ENCODE peak calls at places on chromosomes 16 and 17, in four cellular contexts. Y, P, R and T are unnamed samples.

GRCh38 chr16:68447721-68448359 is 468 bp downstream of the SMPD3 start:
- DNase-seq in Y (no peak), P (no peak), R (no peak), T (no peak)

GRCh38 chr17:74192950-74193781 is 10.3 kb upstream of the RPL38 start:
- DNase-seq in Y (peak; percentile 88), P (peak; percentile 83), R (no peak), T (peak; percentile 70)

GRCh38 chr17:50240876-50241275 is 33.4 kb upstream of the TMEM92 start:
- DNase-seq in Y (no peak), P (no peak), R (no peak), T (peak; percentile 71)

GRCh38 chr16:28090646-28091377 is 27.3 kb upstream of the GSG1L start:
- DNase-seq in Y (no peak), P (no peak), R (no peak), T (peak; percentile 45)

GRCh38 chr16:82059161-82059982 is 24.3 kb downstream of the HSD17B2 start:
- DNase-seq in Y (no peak), P (no peak), R (no peak), T (no peak)

GRCh38 chr16:56303066-56303705 is 111.9 kb downstream of the GNAO1 start:
- DNase-seq in Y (no peak), P (no peak), R (no peak), T (no peak)

GRCh38 chr17:39744075-39744835 is 6.5 kb downstream of the GRB7 start:
- DNase-seq in Y (no peak), P (no peak), R (peak; percentile 17), T (no peak)

GRCh38 chr16:87437911-87438610 is 45.9 kb downstream of the MAP1LC3B start:
- DNase-seq in Y (no peak), P (no peak), R (peak; percentile 14), T (no peak)

GRCh38 chr16:56658476-56658875 is 717 bp downstream of the MT1F start:
- DNase-seq in Y (no peak), P (no peak), R (no peak), T (no peak)

GRCh38 chr16:81071816-81072215 is 5.2 kb downstream of the C16orf46 start:
- DNase-seq in Y (peak; percentile 18), P (no peak), R (no peak), T (peak; percentile 23)

GRCh38 chr16:84175351-84176081 is 11.3 kb downstream of the TAF1C start:
- DNase-seq in Y (no peak), P (no peak), R (peak; percentile 76), T (peak; percentile 62)

GRCh38 chr17:71757156-71757555 is 363.7 kb upstream of the SOX9 start:
- DNase-seq in Y (no peak), P (no peak), R (no peak), T (peak; percentile 7)

GRCh38 chr16:89572042-89572441 is 3.5 kb upstream of the CPNE7 start:
- DNase-seq in Y (no peak), P (no peak), R (no peak), T (no peak)

GRCh38 chr16:84928679-84929420 is 82.5 kb downstream of the ZDHHC7 start:
- DNase-seq in Y (no peak), P (peak; percentile 89), R (peak; percentile 68), T (peak; percentile 86)

GRCh38 chr16:79093554-79093967 is 507.0 kb downstream of the MAF start:
- DNase-seq in Y (no peak), P (no peak), R (no peak), T (no peak)

GRCh38 chr16:31507929-31508705 is at the start of gene RUSF1:
- DNase-seq in Y (peak; percentile 91), P (peak; percentile 94), R (peak; percentile 94), T (peak; percentile 82)

GRCh38 chr16:20911361-20911760 is 10.8 kb downstream of the LYRM1 start:
- DNase-seq in Y (no peak), P (no peak), R (no peak), T (peak; percentile 87)

GRCh38 chr16:3865241-3865640 is 15.3 kb downstream of the CREBBP start:
- DNase-seq in Y (no peak), P (no peak), R (no peak), T (no peak)

GRCh38 chr16:47779201-47780016 is 318.3 kb downstream of the PHKB start:
- DNase-seq in Y (peak; percentile 11), P (no peak), R (peak; percentile 23), T (peak; percentile 60)

GRCh38 chr17:40550608-40551007 is 14.7 kb downstream of the CCR7 start:
- DNase-seq in Y (peak; percentile 73), P (peak; percentile 79), R (peak; percentile 27), T (peak; percentile 100)

GRCh38 chr17:64736804-64737492 is 74.8 kb upstream of the SMURF2 start:
- DNase-seq in Y (peak; percentile 83), P (no peak), R (peak; percentile 50), T (peak; percentile 69)

GRCh38 chr17:300881-301280 is 51.7 kb downstream of the RPH3AL start:
- DNase-seq in Y (no peak), P (no peak), R (no peak), T (no peak)

GRCh38 chr17:22506231-22506630 is 813.9 kb downstream of the KCNJ18 start:
- DNase-seq in Y (no peak), P (no peak), R (no peak), T (no peak)

GRCh38 chr16:75304521-75305363 is 53.3 kb upstream of the BCAR1 start:
- DNase-seq in Y (peak; percentile 43), P (peak; percentile 74), R (peak; percentile 77), T (peak; percentile 98)

GRCh38 chr17:42774066-42774750 is 959 bp downstream of the VPS25 start:
- DNase-seq in Y (no peak), P (no peak), R (no peak), T (no peak)

GRCh38 chr17:80727409-80727755 is 182.7 kb downstream of the RPTOR start:
- DNase-seq in Y (no peak), P (no peak), R (no peak), T (no peak)

GRCh38 chr17:79005063-79005861 is 4.3 kb downstream of the CANT1 start:
- DNase-seq in Y (no peak), P (peak; percentile 53), R (peak; percentile 91), T (no peak)

GRCh38 chr16:75379911-75380847 is 53.1 kb downstream of the CFDP1 start:
- DNase-seq in Y (no peak), P (no peak), R (no peak), T (no peak)

GRCh38 chr16:82943371-82943770 is 316.6 kb downstream of the CDH13 start:
- DNase-seq in Y (no peak), P (no peak), R (no peak), T (peak; percentile 1)

GRCh38 chr16:15898654-15899053 is 10.3 kb upstream of the CEP20 start:
- DNase-seq in Y (no peak), P (no peak), R (no peak), T (no peak)

GRCh38 chr17:36665417-36665816 is 64.0 kb downstream of the MRM1 start:
- DNase-seq in Y (peak; percentile 60), P (no peak), R (no peak), T (peak; percentile 10)

GRCh38 chr17:14756469-14756868 is 455.6 kb downstream of the HS3ST3B1 start:
- DNase-seq in Y (no peak), P (no peak), R (no peak), T (no peak)

GRCh38 chr17:69575346-69575761 is 160.9 kb downstream of the MAP2K6 start:
- DNase-seq in Y (peak; percentile 27), P (no peak), R (no peak), T (peak; percentile 38)

GRCh38 chr16:3876695-3877094 is 3.8 kb downstream of the CREBBP start:
- DNase-seq in Y (no peak), P (no peak), R (no peak), T (peak; percentile 76)

GRCh38 chr17:58344047-58344790 is 7.8 kb downstream of the SUPT4H1 start:
- DNase-seq in Y (no peak), P (no peak), R (peak; percentile 58), T (no peak)

GRCh38 chr16:57799619-57800212 is 2.6 kb downstream of the KIFC3 start:
- DNase-seq in Y (no peak), P (no peak), R (peak; percentile 24), T (no peak)

GRCh38 chr17:4142107-4142900 is 526 bp downstream of the ZZEF1 start:
- DNase-seq in Y (peak; percentile 14), P (peak; percentile 67), R (peak; percentile 74), T (no peak)

GRCh38 chr16:56603589-56603988 is 4.8 kb upstream of the MT2A start:
- DNase-seq in Y (peak; percentile 78), P (no peak), R (peak; percentile 48), T (peak; percentile 53)

GRCh38 chr16:24482681-24483202 is 56.6 kb upstream of the RBBP6 start:
- DNase-seq in Y (no peak), P (no peak), R (no peak), T (no peak)

GRCh38 chr16:64215730-64216129 is 906.1 kb downstream of the CDH11 start:
- DNase-seq in Y (no peak), P (no peak), R (no peak), T (no peak)
- H3K4me3 ChIP-seq in Y (no peak overlapping the region), P (no peak overlapping the region), R (no peak overlapping the region), T (no peak overlapping the region)

GRCh38 chr17:16917995-16918394 is 53.9 kb downstream of the TNFRSF13B start:
- DNase-seq in Y (no peak), P (peak; percentile 50), R (no peak), T (no peak)

GRCh38 chr17:16922386-16923096 is 49.4 kb downstream of the TNFRSF13B start:
- DNase-seq in Y (peak; percentile 47), P (no peak), R (no peak), T (no peak)

GRCh38 chr17:16920628-16921020 is 51.3 kb downstream of the TNFRSF13B start:
- DNase-seq in Y (no peak), P (peak; percentile 49), R (no peak), T (no peak)

GRCh38 chr17:16918443-16918842 is 53.5 kb downstream of the TNFRSF13B start:
- DNase-seq in Y (no peak), P (no peak), R (no peak), T (no peak)

DNA sequence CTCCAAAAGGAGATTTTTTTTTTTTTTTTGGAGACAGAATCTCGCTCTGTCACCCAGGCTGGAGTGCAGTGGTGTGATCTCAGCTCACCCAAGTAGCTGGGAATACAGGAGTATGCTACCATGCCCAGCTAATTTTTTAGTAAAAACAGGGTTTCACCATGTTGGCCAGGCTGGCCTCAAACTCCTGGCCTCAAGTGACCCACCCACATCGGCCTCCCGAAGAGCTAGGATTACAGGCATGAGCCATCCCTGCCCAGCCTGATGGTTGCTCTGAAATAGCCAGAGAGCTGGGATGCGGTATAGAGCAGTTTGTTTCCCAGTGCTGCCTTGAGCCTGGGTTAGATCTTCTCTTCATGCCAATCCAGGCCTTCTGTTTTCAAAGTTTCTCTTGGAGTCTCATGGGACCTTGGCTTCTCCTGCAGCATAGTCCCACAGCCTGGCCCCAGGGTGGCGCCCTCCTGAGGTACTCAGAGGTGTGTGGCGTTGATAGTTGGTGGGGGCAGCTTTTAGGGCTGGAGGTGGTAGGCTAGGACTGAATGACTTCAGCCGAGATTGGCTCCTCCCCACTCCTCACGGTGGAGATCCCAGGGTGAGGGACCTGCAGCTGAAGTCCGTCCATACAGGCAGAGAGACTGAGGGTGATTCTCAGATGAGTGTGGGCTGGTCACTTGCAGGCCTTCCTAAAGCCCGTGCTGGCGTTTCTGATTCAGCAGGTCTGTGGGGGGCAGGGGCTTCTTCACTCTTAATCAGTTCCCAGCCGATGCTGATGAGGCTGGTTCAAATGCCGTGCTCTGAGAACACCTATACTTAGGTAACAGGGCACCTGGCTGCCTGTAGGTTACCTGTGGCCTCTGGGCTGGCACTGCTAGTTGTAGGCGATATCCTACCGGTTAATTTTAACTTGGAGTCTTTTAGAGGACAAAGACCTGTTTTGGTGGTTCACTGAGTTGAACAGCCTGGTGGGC is 52.0 kb downstream of the TNFRSF13B start:
- DNase-seq in Y (no peak), P (peak; percentile 51), R (no peak), T (no peak)
- TF ChIP-seq CTCF in Y (no peak), P (no peak), R (no peak), T (no peak)

GRCh38 chr16:22849517-22849916 is 35.6 kb downstream of the HS3ST2 start:
- DNase-seq in Y (no peak), P (no peak), R (no peak), T (no peak)
- H3K4me3 ChIP-seq in Y (no peak overlapping the region), P (no peak overlapping the region), R (no peak overlapping the region), T (no peak overlapping the region)

GRCh38 chr17:44971776-44972483 is 3.8 kb upstream of the C1QL1 start:
- DNase-seq in Y (no peak), P (no peak), R (no peak), T (peak; percentile 68)
- TF ChIP-seq CTCF in Y (no peak), P (no peak), R (no peak), T (no peak)